ENCODE peak calls at places on chromosomes 12 and 14, in nine cellular contexts. F, Q, X, Y, R, J, Z, P and C are unnamed samples.
A peak's percentile ranks its signal among the peaks of the same experiment; 100 is the strongest.

GRCh38 chr12:122841544-122842321 is 6.5 kb downstream of the HIP1R start:
- DNase-seq in J (no peak), P (peak; percentile 49), Q (no peak), X (no peak), Z (peak; percentile 47), F (no peak), Y (peak; percentile 62), R (peak; percentile 55), C (no peak)

GRCh38 chr12:6927379-6927991 is at the start of gene ATN1:
- DNase-seq in Y (peak; percentile 77), F (peak; percentile 81), Q (peak; percentile 60), J (no peak), P (peak; percentile 87), Z (peak; percentile 87), R (peak; percentile 77), X (no peak), C (peak; percentile 82)

GRCh38 chr12:5498081-5498480 is 66.2 kb downstream of the NTF3 start:
- DNase-seq in Y (no peak), Z (no peak), Q (no peak), P (no peak), J (no peak), X (no peak), R (peak; percentile 57), F (no peak), C (no peak)

GRCh38 chr12:25686351-25686750 is 133.3 kb upstream of the LMNTD1 start:
- DNase-seq in Q (no peak), F (no peak), R (no peak), Z (no peak), Y (no peak), P (no peak), X (no peak), J (no peak), C (no peak)

GRCh38 chr14:26597136-26598080 is at the start of gene NOVA1:
- DNase-seq in Y (peak; percentile 63), J (no peak), X (peak; percentile 6), Z (peak; percentile 30), R (peak; percentile 11), F (peak; percentile 54), P (peak; percentile 57), Q (no peak), C (peak; percentile 78)

GRCh38 chr12:80268924-80269749 is 169.8 kb downstream of the OTOGL start:
- DNase-seq in J (no peak), F (no peak), P (no peak), Q (no peak), R (peak; percentile 75), X (no peak), Y (peak; percentile 93), Z (no peak), C (no peak)

GRCh38 chr12:13948631-13949030 is 32.8 kb downstream of the GRIN2B start:
- DNase-seq in F (no peak), R (no peak), X (no peak), P (no peak), J (no peak), Q (no peak), Y (no peak), Z (no peak), C (no peak)

GRCh38 chr14:64986578-64987571 is at the start of gene FNTB:
- DNase-seq in X (peak; percentile 97), P (peak; percentile 98), Y (peak; percentile 99), J (peak; percentile 80), Z (peak; percentile 98), Q (peak; percentile 90), R (peak; percentile 95), F (peak; percentile 90), C (peak; percentile 93)

GRCh38 chr12:58530421-58531067 is 389.8 kb downstream of the LRIG3 start:
- DNase-seq in Z (no peak), F (no peak), Y (peak; percentile 96), P (no peak), Q (no peak), R (peak; percentile 58), X (no peak), J (no peak), C (no peak)

GRCh38 chr12:109293106-109293505 is 16.0 kb downstream of the FOXN4 start:
- DNase-seq in F (no peak), X (no peak), Q (no peak), J (no peak), Y (no peak), R (no peak), Z (no peak), P (no peak), C (no peak)

GRCh38 chr12:88172844-88173407 is 30.8 kb downstream of the TMTC3 start:
- DNase-seq in Q (no peak), Z (no peak), P (no peak), R (no peak), F (no peak), X (no peak), J (no peak), Y (peak; percentile 55), C (no peak)